ENCODE peak calls at places on chromosomes 7 and 10, in six cellular contexts. One of them, this sample, is unnamed.

GRCh38 chr7:143477501-143478150 is at the start of gene TAS2R41:
- DNase-seq in PC-9: no peak
- DNase-seq in fibroblast of mammary gland: no peak
- DNase-seq in fibroblast of lung: no peak
- DNase-seq in cardiac fibroblast: no peak
- DNase-seq in ovary: no peak
- DNase-seq in this sample: no peak

GRCh38 chr7:145729701-145730100 is 386.9 kb upstream of the CNTNAP2 start:
- DNase-seq in PC-9: no peak
- DNase-seq in fibroblast of mammary gland: no peak
- DNase-seq in fibroblast of lung: no peak
- DNase-seq in cardiac fibroblast: no peak
- DNase-seq in ovary: no peak
- DNase-seq in this sample: no peak

GRCh38 chr7:100604976-100605911 is 3.1 kb downstream of the PCOLCE start:
- DNase-seq in PC-9: peak
- DNase-seq in fibroblast of mammary gland: no peak
- DNase-seq in fibroblast of lung: no peak
- DNase-seq in cardiac fibroblast: no peak
- DNase-seq in ovary: peak
- DNase-seq in this sample: no peak

GRCh38 chr10:30510184-30510931 is 76.4 kb downstream of the MAP3K8 start:
- DNase-seq in PC-9: peak
- DNase-seq in fibroblast of mammary gland: peak
- DNase-seq in fibroblast of lung: peak
- DNase-seq in cardiac fibroblast: peak
- DNase-seq in ovary: no peak
- DNase-seq in this sample: no peak

GRCh38 chr10:48590945-48591344 is 13.9 kb downstream of the ARHGAP22 start:
- DNase-seq in PC-9: no peak
- DNase-seq in fibroblast of mammary gland: no peak
- DNase-seq in fibroblast of lung: no peak
- DNase-seq in cardiac fibroblast: no peak
- DNase-seq in ovary: no peak
- DNase-seq in this sample: no peak

GRCh38 chr7:140972876-140973829 is 41.6 kb downstream of the MRPS33 start:
- DNase-seq in PC-9: no peak
- DNase-seq in fibroblast of mammary gland: peak
- DNase-seq in fibroblast of lung: no peak
- DNase-seq in cardiac fibroblast: no peak
- DNase-seq in ovary: no peak
- DNase-seq in this sample: no peak

GRCh38 chr10:124342136-124342820 is 76.4 kb downstream of the OAT start:
- DNase-seq in PC-9: no peak
- DNase-seq in fibroblast of mammary gland: no peak
- DNase-seq in fibroblast of lung: no peak
- DNase-seq in cardiac fibroblast: no peak
- DNase-seq in ovary: no peak
- DNase-seq in this sample: no peak

GRCh38 chr7:145224775-145225174 is 388.9 kb upstream of the TPK1 start:
- DNase-seq in PC-9: no peak
- DNase-seq in fibroblast of mammary gland: no peak
- DNase-seq in fibroblast of lung: no peak
- DNase-seq in cardiac fibroblast: no peak
- DNase-seq in ovary: no peak
- DNase-seq in this sample: no peak

GRCh38 chr10:124875596-124875995 is 66.3 kb upstream of the ZRANB1 start:
- DNase-seq in PC-9: peak
- DNase-seq in fibroblast of mammary gland: peak
- DNase-seq in fibroblast of lung: peak
- DNase-seq in cardiac fibroblast: peak
- DNase-seq in ovary: no peak
- DNase-seq in this sample: peak

GRCh38 chr7:117963278-117964184 is 90.3 kb upstream of the CTTNBP2 start:
- DNase-seq in PC-9: no peak
- DNase-seq in fibroblast of mammary gland: no peak
- DNase-seq in fibroblast of lung: no peak
- DNase-seq in cardiac fibroblast: no peak
- DNase-seq in ovary: no peak
- DNase-seq in this sample: no peak

GRCh38 chr7:101645951-101646350 is 16.9 kb upstream of the MYL10 start:
- DNase-seq in PC-9: no peak
- DNase-seq in fibroblast of mammary gland: no peak
- DNase-seq in fibroblast of lung: no peak
- DNase-seq in cardiac fibroblast: no peak
- DNase-seq in ovary: no peak
- DNase-seq in this sample: no peak

GRCh38 chr10:74813371-74813770 is 13.0 kb upstream of the KAT6B start:
- DNase-seq in PC-9: no peak
- DNase-seq in fibroblast of mammary gland: no peak
- DNase-seq in fibroblast of lung: peak
- DNase-seq in cardiac fibroblast: no peak
- DNase-seq in ovary: no peak
- DNase-seq in this sample: no peak

GRCh38 chr7:80809545-80809944 is 109.3 kb downstream of the SEMA3C start:
- DNase-seq in PC-9: no peak
- DNase-seq in fibroblast of mammary gland: no peak
- DNase-seq in fibroblast of lung: no peak
- DNase-seq in cardiac fibroblast: no peak
- DNase-seq in ovary: no peak
- DNase-seq in this sample: no peak

GRCh38 chr7:54932818-54933543 is 85.8 kb upstream of the EGFR start:
- DNase-seq in PC-9: peak
- DNase-seq in fibroblast of mammary gland: peak
- DNase-seq in fibroblast of lung: peak
- DNase-seq in cardiac fibroblast: peak
- DNase-seq in ovary: peak
- DNase-seq in this sample: no peak

GRCh38 chr7:129368389-129368986 is 65.7 kb upstream of the STRIP2 start:
- DNase-seq in PC-9: no peak
- DNase-seq in fibroblast of mammary gland: no peak
- DNase-seq in fibroblast of lung: no peak
- DNase-seq in cardiac fibroblast: no peak
- DNase-seq in ovary: no peak
- DNase-seq in this sample: no peak

GRCh38 chr7:129367700-129368388 is 66.4 kb upstream of the STRIP2 start:
- DNase-seq in PC-9: peak
- DNase-seq in fibroblast of mammary gland: peak
- DNase-seq in fibroblast of lung: peak
- DNase-seq in cardiac fibroblast: peak
- DNase-seq in ovary: peak
- DNase-seq in this sample: no peak

GRCh38 chr7:129362528-129362927 is 71.7 kb upstream of the STRIP2 start:
- DNase-seq in PC-9: no peak
- DNase-seq in fibroblast of mammary gland: no peak
- DNase-seq in fibroblast of lung: no peak
- DNase-seq in cardiac fibroblast: no peak
- DNase-seq in ovary: no peak
- DNase-seq in this sample: no peak

GRCh38 chr7:129370812-129371211 is 63.4 kb upstream of the STRIP2 start:
- DNase-seq in PC-9: peak
- DNase-seq in fibroblast of mammary gland: no peak
- DNase-seq in fibroblast of lung: peak
- DNase-seq in cardiac fibroblast: peak
- DNase-seq in ovary: no peak
- DNase-seq in this sample: no peak

GRCh38 chr7:129367349-129367699 is 66.9 kb upstream of the STRIP2 start:
- DNase-seq in PC-9: no peak
- DNase-seq in fibroblast of mammary gland: no peak
- DNase-seq in fibroblast of lung: no peak
- DNase-seq in cardiac fibroblast: no peak
- DNase-seq in ovary: no peak
- DNase-seq in this sample: no peak
- TF ChIP-seq CTCF in PC-9: no peak
- TF ChIP-seq CTCF in fibroblast of mammary gland: no peak
- TF ChIP-seq CTCF in fibroblast of lung: no peak
- TF ChIP-seq CTCF in cardiac fibroblast: no peak
- TF ChIP-seq CTCF in ovary: no peak
- TF ChIP-seq CTCF in this sample: no peak

GRCh38 chr10:133235265-133235664 is 2.4 kb upstream of the VENTX start:
- DNase-seq in PC-9: no peak
- DNase-seq in fibroblast of mammary gland: no peak
- DNase-seq in fibroblast of lung: no peak
- DNase-seq in cardiac fibroblast: no peak
- DNase-seq in ovary: no peak
- DNase-seq in this sample: no peak
- H3K4me3 ChIP-seq in PC-9: no peak
- H3K4me3 ChIP-seq in fibroblast of mammary gland: no peak
- H3K4me3 ChIP-seq in fibroblast of lung: no peak
- H3K4me3 ChIP-seq in cardiac fibroblast: no peak
- H3K4me3 ChIP-seq in ovary: no peak
- H3K4me3 ChIP-seq in this sample: no peak

GRCh38 chr10:33066558-33067236 is 108.7 kb upstream of the ITGB1 start:
- DNase-seq in PC-9: no peak
- DNase-seq in fibroblast of mammary gland: peak
- DNase-seq in fibroblast of lung: peak
- DNase-seq in cardiac fibroblast: peak
- DNase-seq in ovary: no peak
- DNase-seq in this sample: no peak
- TF ChIP-seq CTCF in PC-9: no peak
- TF ChIP-seq CTCF in fibroblast of mammary gland: no peak
- TF ChIP-seq CTCF in fibroblast of lung: no peak
- TF ChIP-seq CTCF in cardiac fibroblast: peak
- TF ChIP-seq CTCF in ovary: no peak
- TF ChIP-seq CTCF in this sample: no peak

DNA sequence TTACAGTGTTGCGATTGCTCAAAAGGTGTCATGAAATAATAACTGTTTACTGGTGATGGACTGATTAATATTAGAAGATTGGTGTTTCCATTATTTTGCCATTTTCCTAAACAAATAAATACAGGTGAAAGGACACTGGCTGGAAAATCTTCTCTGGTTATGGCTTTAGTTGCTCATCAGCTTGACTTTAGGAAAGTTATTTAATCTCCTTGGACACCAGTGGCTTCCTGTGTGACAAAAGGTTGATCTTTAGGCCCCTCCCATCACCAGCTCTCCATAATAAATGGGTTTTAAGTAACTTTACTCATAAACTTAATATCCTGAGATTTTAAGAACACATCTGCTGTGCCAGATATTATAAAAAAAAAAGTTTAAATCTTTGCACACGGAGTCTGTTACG is 737 bp downstream of the CABCOCO1 start:
- DNase-seq in PC-9: no peak
- DNase-seq in fibroblast of mammary gland: no peak
- DNase-seq in fibroblast of lung: no peak
- DNase-seq in cardiac fibroblast: no peak
- DNase-seq in ovary: no peak
- DNase-seq in this sample: no peak
- H3K4me3 ChIP-seq in PC-9: no peak
- H3K4me3 ChIP-seq in fibroblast of mammary gland: peak
- H3K4me3 ChIP-seq in fibroblast of lung: no peak
- H3K4me3 ChIP-seq in cardiac fibroblast: no peak
- H3K4me3 ChIP-seq in ovary: peak
- H3K4me3 ChIP-seq in this sample: peak